ENCODE peak calls at places on chromosomes 4 and X, in six cellular contexts. One of them, this sample, is unnamed.

GRCh38 chr4:104395219-104395618 is 99.5 kb downstream of the CXXC4 start:
- DNase-seq in breast epithelium: no peak
- DNase-seq in hippocampal formation: peak; percentile 10
- DNase-seq in iris pigment epithelial cell: no peak
- DNase-seq in ELF-1: no peak
- DNase-seq in suprapubic skin: no peak
- DNase-seq in this sample: no peak

GRCh38 chr4:183544109-183544508 is 39.3 kb downstream of the ING2 start:
- DNase-seq in breast epithelium: no peak
- DNase-seq in ELF-1: no peak
- DNase-seq in iris pigment epithelial cell: peak; percentile 16
- DNase-seq in hippocampal formation: no peak
- DNase-seq in suprapubic skin: no peak
- DNase-seq in this sample: no peak

GRCh38 chr4:30262379-30262778 is 457.8 kb upstream of the PCDH7 start:
- DNase-seq in suprapubic skin: no peak
- DNase-seq in ELF-1: no peak
- DNase-seq in hippocampal formation: no peak
- DNase-seq in breast epithelium: no peak
- DNase-seq in iris pigment epithelial cell: no peak
- DNase-seq in this sample: no peak

GRCh38 chr4:55442541-55442940 is 46.8 kb downstream of the TMEM165 start:
- DNase-seq in hippocampal formation: no peak
- DNase-seq in iris pigment epithelial cell: no peak
- DNase-seq in breast epithelium: no peak
- DNase-seq in ELF-1: no peak
- DNase-seq in suprapubic skin: no peak
- DNase-seq in this sample: no peak

GRCh38 chr4:75726577-75726976 is 2.2 kb downstream of the USO1 start:
- DNase-seq in ELF-1: no peak
- DNase-seq in breast epithelium: no peak
- DNase-seq in suprapubic skin: no peak
- DNase-seq in iris pigment epithelial cell: peak; percentile 30
- DNase-seq in hippocampal formation: no peak
- DNase-seq in this sample: no peak

GRCh38 chrX:88735835-88736234 is 11.2 kb upstream of the CPXCR1 start:
- DNase-seq in breast epithelium: no peak
- DNase-seq in hippocampal formation: no peak
- DNase-seq in iris pigment epithelial cell: no peak
- DNase-seq in ELF-1: no peak
- DNase-seq in suprapubic skin: no peak
- DNase-seq in this sample: no peak

GRCh38 chrX:108148524-108148923 is 56.9 kb downstream of the ATG4A start:
- DNase-seq in hippocampal formation: no peak
- DNase-seq in ELF-1: no peak
- DNase-seq in breast epithelium: no peak
- DNase-seq in suprapubic skin: no peak
- DNase-seq in iris pigment epithelial cell: no peak
- DNase-seq in this sample: no peak

GRCh38 chr4:54930226-54930625 is 195.2 kb downstream of the KDR start:
- DNase-seq in iris pigment epithelial cell: peak; percentile 27
- DNase-seq in breast epithelium: no peak
- DNase-seq in hippocampal formation: no peak
- DNase-seq in ELF-1: no peak
- DNase-seq in suprapubic skin: no peak
- DNase-seq in this sample: no peak

GRCh38 chrX:63747331-63747730 is 37.7 kb downstream of the ARHGEF9 start:
- DNase-seq in hippocampal formation: no peak
- DNase-seq in breast epithelium: no peak
- DNase-seq in ELF-1: no peak
- DNase-seq in iris pigment epithelial cell: peak; percentile 83
- DNase-seq in suprapubic skin: no peak
- DNase-seq in this sample: no peak

GRCh38 chrX:119990409-119990994 is 47.0 kb upstream of the NKAP start:
- DNase-seq in hippocampal formation: no peak
- DNase-seq in iris pigment epithelial cell: no peak
- DNase-seq in suprapubic skin: no peak
- DNase-seq in ELF-1: peak; percentile 51
- DNase-seq in breast epithelium: no peak
- DNase-seq in this sample: no peak

GRCh38 chr4:182213024-182213423 is 30.2 kb upstream of the TENM3 start:
- DNase-seq in hippocampal formation: no peak
- DNase-seq in suprapubic skin: no peak
- DNase-seq in iris pigment epithelial cell: peak; percentile 83
- DNase-seq in breast epithelium: no peak
- DNase-seq in ELF-1: no peak
- DNase-seq in this sample: no peak

GRCh38 chrX:41302293-41302868 is 31.6 kb upstream of the DDX3X start:
- DNase-seq in iris pigment epithelial cell: peak; percentile 20
- DNase-seq in hippocampal formation: no peak
- DNase-seq in ELF-1: peak; percentile 87
- DNase-seq in suprapubic skin: no peak
- DNase-seq in breast epithelium: no peak
- DNase-seq in this sample: no peak

This sample was measured in substantia nigra.